ENCODE peak calls at places on chromosomes 11 and 22, in four cellular contexts. S is activated CD4-positive, alpha-beta T cell treated with anti-CD3 and anti-CD28 coated beads for 36 hours; D is nephron progenitor cell; G is B cell. X is an unnamed sample.
A peak's percentile ranks its signal among the peaks of the same experiment; 100 is the strongest.

GRCh38 chr11:65719887-65720236 is 736 bp downstream of the RNASEH2C start:
- DNase-seq in S (peak; percentile 60), D (no peak), G (no peak), X (peak; percentile 69)

GRCh38 chr11:134579709-134580634 is 167.9 kb upstream of the B3GAT1 start:
- DNase-seq in D (no peak), G (no peak), S (no peak), X (no peak)

GRCh38 chr11:113796663-113797259 is 17.2 kb downstream of the CLDN25 start:
- DNase-seq in G (no peak), D (peak; percentile 15), S (peak; percentile 24), X (peak; percentile 80)

GRCh38 chr11:34149786-34150185 is 44.4 kb downstream of the NAT10 start:
- DNase-seq in S (no peak), D (peak; percentile 55), G (no peak), X (peak; percentile 29)

GRCh38 chr22:37273846-37274225 is 8.5 kb upstream of the CYTH4 start:
- DNase-seq in G (no peak), D (no peak), S (no peak), X (no peak)

GRCh38 chr22:44979154-44979553 is 30.7 kb downstream of the PHF21B start:
- DNase-seq in S (no peak), D (no peak), G (no peak), X (no peak)

GRCh38 chr22:38081941-38082828 is 1.8 kb downstream of the SLC16A8 start:
- DNase-seq in S (peak; percentile 45), D (no peak), G (no peak), X (no peak)

GRCh38 chr11:133913761-133914160 is 43.0 kb downstream of the IGSF9B start:
- DNase-seq in D (no peak), G (no peak), S (no peak), X (no peak)

GRCh38 chr11:50174189-50174588 is 141.5 kb downstream of the OR4C45 start:
- DNase-seq in G (no peak), D (no peak), S (no peak), X (no peak)

GRCh38 chr11:43832536-43832935 is 48.1 kb upstream of the ALKBH3 start:
- DNase-seq in G (no peak), S (no peak), D (no peak), X (no peak)

GRCh38 chr11:102762414-102762813 is 18.0 kb downstream of the MMP10 start:
- DNase-seq in S (no peak), D (no peak), G (no peak), X (no peak)

GRCh38 chr11:86277741-86278140 is 24.3 kb upstream of the HIKESHI start:
- DNase-seq in G (no peak), D (no peak), S (no peak), X (no peak)

GRCh38 chr11:45141631-45142030 is 4.8 kb upstream of the PRDM11 start:
- DNase-seq in S (no peak), D (no peak), G (no peak), X (no peak)